ENCODE peak calls at places on chromosomes 16 and 17, in seven cellular contexts. S, P, B, C, D, U and H are unnamed samples.

GRCh38 chr17:71260366-71260765 is 860.5 kb upstream of the SOX9 start:
- DNase-seq in S (peak), P (no peak), B (no peak), C (no peak), D (peak), U (no peak), H (peak)

GRCh38 chr17:81608082-81608481 is 28.8 kb downstream of the NPLOC4 start:
- DNase-seq in S (peak), P (no peak), B (no peak), C (no peak), D (no peak), U (no peak), H (peak)

GRCh38 chr17:44350733-44351226 is 5.7 kb downstream of the GRN start:
- DNase-seq in S (peak), P (peak), B (peak), C (peak), D (peak), U (no peak), H (no peak)

GRCh38 chr17:42405963-42406495 is 17.0 kb downstream of the CAVIN1 start:
- DNase-seq in S (peak), P (peak), B (peak), C (peak), D (peak), U (peak), H (no peak)

GRCh38 chr17:40598928-40599627 is 33.8 kb upstream of the CCR7 start:
- DNase-seq in S (peak), P (peak), B (no peak), C (peak), D (no peak), U (no peak), H (peak)

GRCh38 chr16:30005341-30006094 is 5.3 kb downstream of the DOC2A start:
- DNase-seq in S (peak), P (peak), B (peak), C (peak), D (peak), U (no peak), H (no peak)

GRCh38 chr16:77157773-77158172 is 33.2 kb upstream of the MON1B start:
- DNase-seq in S (no peak), P (no peak), B (no peak), C (peak), D (no peak), U (no peak), H (no peak)

GRCh38 chr17:33949100-33949499 is 306.0 kb upstream of the CCL2 start:
- DNase-seq in S (no peak), P (no peak), B (no peak), C (no peak), D (peak), U (no peak), H (no peak)

GRCh38 chr17:21199856-21200255 is 14.1 kb downstream of the TMEM11 start:
- DNase-seq in S (no peak), P (no peak), B (no peak), C (no peak), D (no peak), U (no peak), H (no peak)

GRCh38 chr17:19539040-19539399 is 5.4 kb downstream of the SLC47A1 start:
- DNase-seq in S (no peak), P (no peak), B (no peak), C (no peak), D (no peak), U (no peak), H (no peak)

GRCh38 chr17:68378202-68379149 is 78.8 kb downstream of the WIPI1 start:
- DNase-seq in S (peak), P (no peak), B (peak), C (peak), D (peak), U (peak), H (peak)

GRCh38 chr17:5583426-5584382 is 605 bp downstream of the NLRP1 start:
- DNase-seq in S (peak), P (no peak), B (no peak), C (peak), D (peak), U (no peak), H (no peak)

GRCh38 chr17:35116845-35117244 is 2.8 kb downstream of the RAD51D start:
- DNase-seq in S (no peak), P (no peak), B (no peak), C (no peak), D (no peak), U (no peak), H (no peak)

GRCh38 chr16:13359835-13360234 is 458.4 kb downstream of the SHISA9 start:
- DNase-seq in S (no peak), P (no peak), B (no peak), C (no peak), D (no peak), U (no peak), H (no peak)

GRCh38 chr17:79929257-79930076 is 90.2 kb upstream of the CBX4 start:
- DNase-seq in S (no peak), P (no peak), B (no peak), C (no peak), D (no peak), U (no peak), H (no peak)
- H3K4me3 ChIP-seq in S (peak), P (no peak), B (peak), C (no peak), D (no peak), U (no peak), H (peak)

DNA sequence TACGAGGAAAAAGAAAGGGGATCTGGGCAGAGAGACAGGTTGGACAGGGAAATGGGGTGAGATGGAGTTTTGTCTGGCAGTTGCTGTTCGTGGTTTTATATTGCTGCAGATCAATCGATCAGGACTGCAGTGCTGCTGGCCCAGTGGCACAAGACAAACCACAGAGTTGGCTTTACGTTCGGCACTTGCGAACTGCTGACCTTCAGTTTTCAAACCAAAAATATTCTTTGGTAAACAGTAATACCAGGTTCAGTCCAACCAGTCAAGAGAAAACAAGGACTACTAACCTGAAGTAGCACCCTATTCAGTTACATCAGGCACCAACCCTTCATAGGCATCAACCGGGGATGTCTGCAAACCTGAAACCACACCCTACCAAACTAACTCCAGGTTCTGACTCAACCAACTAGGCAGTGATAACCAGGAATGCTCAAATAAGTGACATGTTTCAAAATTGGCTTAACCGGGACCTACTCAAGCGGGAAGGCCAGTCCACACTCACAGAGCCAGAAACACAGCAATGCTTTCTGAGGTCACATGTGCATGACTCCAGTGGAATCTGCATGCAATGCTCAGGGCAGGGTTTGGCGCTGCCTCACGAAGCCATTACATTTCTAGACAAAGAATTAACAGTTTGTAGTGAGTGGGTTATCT is 91.1 kb downstream of the SMG6 start:
- DNase-seq in S (peak), P (no peak), B (no peak), C (peak), D (peak), U (no peak), H (no peak)
- H3K4me3 ChIP-seq in S (no peak), P (no peak), B (no peak), C (peak), D (peak), U (no peak), H (peak)

GRCh38 chr16:82845076-82845475 is 218.3 kb downstream of the CDH13 start:
- DNase-seq in S (no peak), P (no peak), B (no peak), C (no peak), D (no peak), U (no peak), H (peak)
- H3K4me3 ChIP-seq in S (no peak), P (no peak), B (no peak), C (no peak), D (no peak), U (no peak), H (no peak)

DNA sequence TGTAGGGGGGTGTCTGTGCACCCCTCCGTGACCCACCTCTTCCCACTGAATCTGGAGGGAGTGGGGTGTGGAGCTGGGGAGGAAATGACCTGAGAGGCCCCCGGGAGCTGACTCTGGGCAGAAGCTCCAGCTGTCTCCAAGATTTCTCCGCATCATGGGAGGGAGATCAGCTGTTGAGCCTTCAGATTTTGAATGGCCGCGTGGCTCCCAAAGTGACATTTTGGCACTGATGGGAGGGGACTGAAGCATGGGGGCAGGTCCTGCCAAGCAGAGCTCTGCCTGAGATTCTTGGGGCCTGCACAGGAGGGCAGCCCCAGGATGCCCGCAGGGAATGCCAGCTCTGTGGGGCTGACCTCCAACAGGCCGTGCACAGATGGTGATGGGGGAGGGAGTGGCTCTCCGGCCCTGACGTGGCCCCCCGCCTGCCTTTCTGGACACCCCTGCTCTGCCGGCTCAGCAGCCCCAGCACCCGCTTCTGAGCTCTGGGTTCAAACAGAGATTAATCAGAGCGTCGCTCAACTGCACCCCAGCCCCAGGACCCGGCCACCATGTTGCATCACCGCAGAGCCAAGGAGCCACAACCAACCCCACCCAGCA is 25.3 kb upstream of the UBE2I start:
- DNase-seq in S (no peak), P (no peak), B (no peak), C (no peak), D (no peak), U (no peak), H (no peak)
- H3K4me3 ChIP-seq in S (no peak), P (no peak), B (no peak), C (no peak), D (no peak), U (no peak), H (no peak)

DNA sequence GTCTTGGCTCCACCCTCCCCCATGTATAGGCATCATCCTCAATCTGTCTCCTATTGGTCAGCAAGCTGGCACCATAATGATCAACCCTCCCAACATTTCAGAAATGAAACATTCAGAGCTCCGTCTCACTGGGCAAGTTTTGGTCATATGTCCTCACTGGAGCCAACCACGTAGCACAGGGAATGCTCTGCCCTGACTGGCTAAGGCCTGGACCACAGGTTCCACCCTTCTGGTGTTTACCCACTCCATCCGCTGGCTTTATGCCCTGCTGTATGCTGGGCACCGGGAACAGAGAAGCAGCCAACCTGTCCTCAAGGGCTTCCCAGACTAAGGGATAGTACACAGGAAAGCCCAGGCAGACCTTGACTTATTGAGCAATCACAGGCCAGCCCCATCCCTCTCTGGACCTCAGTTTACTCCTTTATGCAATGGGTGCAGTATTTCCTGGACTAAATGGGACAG is 20.5 kb downstream of the MYO15A start:
- DNase-seq in S (peak), P (no peak), B (peak), C (peak), D (peak), U (peak), H (no peak)
- H3K4me3 ChIP-seq in S (no peak), P (no peak), B (no peak), C (no peak), D (no peak), U (no peak), H (no peak)

GRCh38 chr16:89562939-89563338 is 2.5 kb downstream of the RPL13 start:
- DNase-seq in S (no peak), P (no peak), B (no peak), C (no peak), D (no peak), U (no peak), H (no peak)
- H3K4me3 ChIP-seq in S (no peak), P (no peak), B (no peak), C (peak), D (no peak), U (peak), H (no peak)

GRCh38 chr17:7262192-7263070 is at the start of gene CLDN7:
- DNase-seq in S (no peak), P (no peak), B (peak), C (no peak), D (no peak), U (peak), H (no peak)
- H3K4me3 ChIP-seq in S (peak), P (peak), B (peak), C (peak), D (peak), U (peak), H (peak)

DNA sequence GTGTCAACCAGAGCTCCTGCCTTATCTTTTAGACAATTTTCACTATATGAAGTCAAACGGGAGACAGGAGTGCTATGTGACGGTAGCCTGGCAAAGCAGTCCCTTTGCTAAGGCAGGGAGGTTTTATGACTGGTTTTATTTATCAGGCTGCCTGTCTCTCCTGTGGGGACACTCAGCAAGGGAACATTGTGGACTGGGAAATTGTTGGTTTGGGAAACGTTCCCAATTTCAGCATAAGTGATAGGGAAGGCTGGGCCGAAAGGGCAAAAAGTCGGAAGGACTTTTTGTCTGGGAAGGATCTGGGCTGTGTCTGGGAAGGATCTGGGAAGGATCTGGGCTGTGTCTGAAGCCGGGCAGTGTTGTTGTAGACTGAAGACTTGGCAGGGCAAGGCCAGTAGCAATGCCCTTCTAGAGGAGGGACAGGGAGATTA is 211.2 kb downstream of the PARN start:
- DNase-seq in S (no peak), P (no peak), B (peak), C (peak), D (no peak), U (no peak), H (no peak)
- H3K4me3 ChIP-seq in S (no peak), P (no peak), B (no peak), C (no peak), D (no peak), U (no peak), H (no peak)

GRCh38 chr16:2929693-2930092 is 18.0 kb downstream of the FLYWCH1 start:
- DNase-seq in S (no peak), P (no peak), B (no peak), C (no peak), D (no peak), U (no peak), H (no peak)
- H3K4me3 ChIP-seq in S (no peak), P (no peak), B (no peak), C (no peak), D (no peak), U (no peak), H (no peak)